ENCODE peak calls at places on chromosomes 6 and 20, in four cellular contexts. U is neural progenitor cell, B is astrocyte of the cerebellum, E is aorta. F is an unnamed sample.
A peak's percentile ranks its signal among the peaks of the same experiment; 100 is the strongest.

GRCh38 chr6:79544939-79545450 is 7.8 kb upstream of the LCA5 start:
- DNase-seq in B (peak; percentile 98), U (peak; percentile 86), E (peak; percentile 79), F (peak; percentile 58)

GRCh38 chr6:62982951-62983350 is 228.3 kb upstream of the FKBP1C start:
- DNase-seq in U (no peak), B (no peak), E (no peak), F (no peak)

GRCh38 chr6:71289039-71289801 is 609 bp downstream of the OGFRL1 start:
- DNase-seq in U (peak; percentile 62), E (peak; percentile 79), B (no peak), F (peak; percentile 57)

GRCh38 chr6:146650799-146651481 is 52.2 kb downstream of the ADGB start:
- DNase-seq in E (no peak), U (no peak), B (no peak), F (no peak)

GRCh38 chr20:61166324-61166723 is 85.7 kb upstream of the CDH4 start:
- DNase-seq in U (no peak), B (no peak), E (no peak), F (no peak)

GRCh38 chr6:24484657-24485318 is 4.6 kb downstream of the GPLD1 start:
- DNase-seq in B (no peak), U (no peak), E (no peak), F (no peak)

GRCh38 chr6:90146914-90147668 is 149.6 kb downstream of the BACH2 start:
- DNase-seq in U (no peak), B (no peak), E (no peak), F (no peak)

GRCh38 chr20:48102076-48102787 is 317.0 kb upstream of the SULF2 start:
- DNase-seq in E (no peak), B (no peak), U (no peak), F (peak; percentile 26)

GRCh38 chr6:79468116-79468515 is 69.1 kb downstream of the LCA5 start:
- DNase-seq in U (no peak), B (no peak), E (no peak), F (no peak)

GRCh38 chr6:36852481-36853147 is 13.4 kb upstream of the CPNE5 start:
- DNase-seq in B (no peak), E (no peak), U (no peak), F (no peak)

GRCh38 chr6:36514554-36515456 is 32.5 kb downstream of the STK38 start:
- DNase-seq in B (no peak), U (no peak), E (no peak), F (peak; percentile 62)

GRCh38 chr6:51855310-51856082 is 231.9 kb downstream of the PKHD1 start:
- DNase-seq in B (peak; percentile 49), U (peak; percentile 93), E (no peak), F (no peak)

GRCh38 chr6:33278392-33278741 is 1.4 kb downstream of the B3GALT4 start:
- DNase-seq in E (no peak), B (no peak), U (no peak), F (no peak)
- H3K4me3 ChIP-seq in E (no peak overlapping the region), B (no peak overlapping the region), U (no peak overlapping the region), F (no peak overlapping the region)

GRCh38 chr20:38024496-38024895 is 8.8 kb downstream of the TTI1 start:
- DNase-seq in U (no peak), E (no peak), B (no peak), F (no peak)
- H3K4me3 ChIP-seq in U (no peak overlapping the region), E (no peak overlapping the region), B (no peak overlapping the region), F (no peak overlapping the region)

DNA sequence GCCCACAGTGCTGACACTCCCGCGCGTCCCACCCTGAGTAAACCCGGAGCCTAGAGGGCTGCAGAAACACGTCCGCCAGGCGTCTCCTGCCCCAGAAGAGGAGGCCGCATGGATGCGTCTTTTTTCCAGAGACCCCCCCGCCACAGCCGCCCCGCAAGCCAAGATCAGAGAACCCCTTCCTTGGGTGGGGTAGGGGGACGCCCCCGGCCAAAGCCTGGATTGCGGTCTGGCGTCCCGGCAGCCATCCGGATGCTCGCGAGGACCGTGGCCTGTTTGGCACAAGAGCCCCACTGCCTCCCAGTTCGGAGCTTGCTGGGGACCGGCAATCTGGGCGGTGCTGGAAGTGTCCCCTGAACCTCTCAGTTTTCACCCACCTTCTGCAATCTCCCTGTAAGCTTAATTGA is 960 bp downstream of the FAM162B start:
- DNase-seq in B (no peak), U (no peak), E (no peak), F (no peak)
- H3K4me3 ChIP-seq in B (peak overlapping the region; percentile 51), U (peak overlapping the region; percentile 48), E (no peak overlapping the region), F (peak overlapping the region; percentile 48)

GRCh38 chr6:3237761-3238662 is 10.6 kb upstream of the TUBB2B start:
- DNase-seq in E (no peak), B (no peak), U (no peak), F (no peak)
- H3K4me3 ChIP-seq in E (no peak overlapping the region), B (no peak overlapping the region), U (no peak overlapping the region), F (no peak overlapping the region)

DNA sequence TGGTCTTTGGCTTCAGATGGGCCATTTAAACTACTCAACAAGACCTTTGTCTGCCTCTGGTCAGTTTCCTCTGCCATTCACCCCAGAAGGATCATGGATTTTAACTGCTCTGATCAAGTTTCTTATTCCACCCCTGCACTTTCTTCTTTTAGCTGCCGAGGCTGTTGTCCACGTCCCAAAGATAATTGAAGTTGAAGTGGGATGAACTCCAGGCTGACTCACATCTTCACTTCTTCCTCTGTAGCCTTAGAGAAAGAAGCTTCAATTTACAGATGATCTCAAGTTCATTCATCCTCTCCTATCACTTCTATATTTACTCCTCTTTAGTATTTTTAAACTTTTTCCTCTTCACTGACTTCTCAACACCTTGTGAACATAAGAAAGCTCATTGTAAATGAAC is 651.6 kb downstream of the UTRN start:
- DNase-seq in U (no peak), E (no peak), B (no peak), F (no peak)
- H3K4me3 ChIP-seq in U (no peak overlapping the region), E (no peak overlapping the region), B (no peak overlapping the region), F (no peak overlapping the region)

DNA sequence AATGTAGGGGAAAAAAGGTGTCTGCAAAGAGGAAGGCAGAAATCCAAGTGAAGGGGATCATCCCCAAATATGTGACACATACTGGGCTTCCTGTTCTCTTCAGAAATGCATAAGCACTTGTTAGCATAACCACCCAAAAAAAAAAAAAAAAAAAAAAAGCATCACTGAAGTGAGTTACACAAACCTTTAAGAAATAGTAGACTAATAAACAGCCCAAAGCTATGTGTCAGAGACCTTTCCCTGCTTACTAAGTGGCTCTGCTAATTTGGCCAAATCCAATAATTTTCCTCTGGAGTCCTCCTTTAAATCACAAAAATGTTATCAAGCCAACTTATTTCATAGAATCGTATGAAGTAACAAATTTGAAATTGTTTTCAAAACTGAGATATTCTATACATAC is 7.5 kb upstream of the DST start:
- DNase-seq in U (no peak), B (no peak), E (no peak), F (no peak)
- H3K4me3 ChIP-seq in U (no peak overlapping the region), B (no peak overlapping the region), E (no peak overlapping the region), F (no peak overlapping the region)

DNA sequence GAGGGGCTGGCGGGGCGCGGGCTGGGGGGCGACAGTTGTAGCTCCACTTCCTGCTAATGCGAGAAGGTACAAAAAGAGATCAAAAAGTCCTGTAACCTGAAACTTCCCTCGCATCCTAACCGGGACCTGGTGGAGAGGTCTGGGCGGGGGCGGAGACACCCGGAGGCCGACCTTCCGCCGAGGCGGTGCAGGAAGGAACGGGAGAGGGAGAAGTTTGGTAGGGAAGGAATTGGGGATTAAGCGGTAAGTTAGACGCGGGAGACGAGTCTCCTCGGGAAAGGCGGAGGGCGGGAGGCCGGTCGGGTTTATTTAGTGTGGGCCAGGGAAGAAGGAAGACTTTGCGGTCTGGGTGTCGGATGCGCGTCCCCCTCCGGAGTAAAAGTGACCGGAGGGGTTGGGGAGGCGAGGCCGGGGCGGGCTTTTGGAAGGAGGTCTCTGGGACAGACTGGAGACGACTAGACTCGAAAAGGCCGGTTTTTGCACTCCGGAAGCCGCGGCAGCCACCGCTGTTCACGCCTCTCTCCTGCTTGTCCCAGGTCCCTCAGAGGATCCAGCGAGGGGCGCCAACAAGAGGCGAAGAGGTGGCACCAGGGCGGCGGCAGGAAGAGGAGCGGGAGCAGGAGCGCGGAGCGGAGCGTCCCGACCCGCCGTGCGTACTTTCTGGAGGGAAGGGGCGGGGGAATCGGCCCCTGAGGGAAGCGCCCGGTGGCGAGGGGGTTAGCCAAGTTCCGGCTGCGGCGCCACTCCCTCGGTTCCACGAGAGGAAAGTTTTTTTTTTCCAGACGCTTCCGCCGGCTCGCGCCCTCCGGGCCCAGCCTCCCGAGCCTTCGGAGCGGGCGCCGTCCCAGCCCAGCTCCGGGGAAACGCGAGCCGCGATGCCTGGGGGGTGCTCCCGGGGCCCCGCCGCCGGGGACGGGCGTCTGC is 732 bp downstream of the TPBG start:
- DNase-seq in U (peak; percentile 84), B (no peak), E (peak; percentile 90), F (peak; percentile 52)
- H3K4me3 ChIP-seq in U (peak overlapping the region; percentile 81), B (peak overlapping the region; percentile 77), E (peak overlapping the region; percentile 85), F (peak overlapping the region; percentile 54)

F was measured in right lobe of liver.